ENCODE peak calls at places on chromosomes 11 and 22, in six cellular contexts. R is SJSA1, M is transverse colon, A is OCI-LY7, Z is tibial nerve, H is Panc1. K is an unnamed sample.

GRCh38 chr11:5809122-5809519 is 397 bp downstream of the OR52N2 start:
- DNase-seq in R (no peak), M (no peak), A (no peak), Z (no peak), H (no peak), K (no peak)

GRCh38 chr11:89405629-89406028 is 85.5 kb downstream of the NOX4 start:
- DNase-seq in R (no peak), M (no peak), A (no peak), Z (no peak), H (no peak), K (no peak)

GRCh38 chr11:19595840-19596751 is 116.5 kb upstream of the NAV2 start:
- DNase-seq in R (peak), M (no peak), A (no peak), Z (no peak), H (peak), K (no peak)

GRCh38 chr11:38791346-38791961 is 2193.4 kb upstream of the RAG2 start:
- DNase-seq in R (peak), M (no peak), A (peak), Z (no peak), H (peak), K (peak)

GRCh38 chr11:17273668-17274321 is 2.7 kb upstream of the NUCB2 start:
- DNase-seq in R (no peak), M (no peak), A (peak), Z (no peak), H (no peak), K (no peak)

GRCh38 chr22:41658869-41659268 is 29.8 kb downstream of the SNU13 start:
- DNase-seq in R (no peak), M (no peak), A (no peak), Z (no peak), H (no peak), K (no peak)

GRCh38 chr22:37887610-37888378 is 18.3 kb upstream of the MICALL1 start:
- DNase-seq in R (peak), M (no peak), A (no peak), Z (no peak), H (no peak), K (no peak)

GRCh38 chr11:39220501-39221230 is 2238.8 kb downstream of the LRRC4C start:
- DNase-seq in R (no peak), M (no peak), A (no peak), Z (no peak), H (no peak), K (peak)

GRCh38 chr11:1078191-1078601 is 3.5 kb downstream of the MUC2 start:
- DNase-seq in R (no peak), M (no peak), A (no peak), Z (no peak), H (no peak), K (no peak)

GRCh38 chr11:27039873-27040272 is 742 bp upstream of the BBOX1 start:
- DNase-seq in R (no peak), M (no peak), A (no peak), Z (no peak), H (no peak), K (no peak)

GRCh38 chr11:114685097-114685496 is 6.8 kb downstream of the NXPE2 start:
- DNase-seq in R (no peak), M (no peak), A (no peak), Z (no peak), H (no peak), K (no peak)

GRCh38 chr22:21771631-21771976 is 36.0 kb upstream of the YPEL1 start:
- DNase-seq in R (no peak), M (no peak), A (no peak), Z (no peak), H (no peak), K (no peak)

GRCh38 chr22:19179472-19180048 is 1.0 kb upstream of the SLC25A1 start:
- DNase-seq in R (no peak), M (peak), A (peak), Z (peak), H (peak), K (no peak)

DNA sequence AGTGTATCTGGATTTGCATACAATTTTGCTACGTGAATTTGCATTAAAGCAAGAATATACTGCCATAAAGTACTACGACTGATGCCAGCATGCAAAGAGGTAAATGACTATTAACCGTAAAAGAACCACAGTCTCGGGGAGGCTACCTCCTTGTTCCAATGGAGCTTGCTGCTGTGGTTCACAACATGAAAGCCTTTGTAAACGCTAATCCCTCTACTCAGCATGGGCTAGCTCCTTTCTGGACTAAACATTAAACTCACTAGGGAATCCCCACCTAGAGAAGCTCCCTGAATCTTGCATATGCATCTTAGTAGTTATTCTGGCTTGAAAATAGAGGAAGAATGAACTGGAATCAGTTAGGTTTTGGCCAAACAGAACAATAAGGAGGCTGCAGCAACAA is 60.5 kb upstream of the ARHGAP32 start:
- DNase-seq in R (no peak), M (no peak), A (no peak), Z (no peak), H (no peak), K (no peak)
- H3K4me3 ChIP-seq in R (no peak), M (no peak), A (no peak), Z (no peak), H (no peak), K (no peak)

DNA sequence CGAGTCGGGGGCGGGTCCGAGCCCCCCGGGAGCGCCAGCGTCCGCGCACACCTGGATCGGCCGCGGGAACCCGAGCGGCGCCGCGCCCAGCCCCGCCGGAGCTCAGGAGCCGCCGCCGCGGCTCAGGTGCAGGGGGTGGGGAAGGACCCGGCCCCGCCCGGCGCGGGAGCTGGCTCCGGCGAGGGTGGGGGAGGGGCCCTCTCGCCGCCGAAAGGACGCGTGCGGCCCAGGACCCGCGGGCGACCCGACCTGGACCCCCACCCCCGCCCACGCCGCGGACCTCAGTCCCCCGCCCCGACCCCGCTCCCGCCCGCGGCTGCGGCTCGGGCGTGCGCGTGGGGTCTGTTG is at the start of gene SHANK2:
- DNase-seq in R (no peak), M (peak), A (no peak), Z (no peak), H (no peak), K (no peak)
- H3K27ac ChIP-seq in R (peak), M (peak), A (no peak), Z (no peak), H (no peak), K (no peak)

GRCh38 chr11:118012083-118012669 is 26.0 kb downstream of the IL10RA start:
- DNase-seq in R (no peak), M (peak), A (peak), Z (no peak), H (no peak), K (no peak)
- H3K4me3 ChIP-seq in R (no peak), M (no peak), A (peak), Z (no peak), H (no peak), K (no peak)

GRCh38 chr11:11584446-11584810 is 37.4 kb downstream of the GALNT18 start:
- DNase-seq in R (peak), M (no peak), A (no peak), Z (no peak), H (peak), K (no peak)

GRCh38 chr11:11584937-11585336 is 36.9 kb downstream of the GALNT18 start:
- DNase-seq in R (no peak), M (no peak), A (no peak), Z (no peak), H (no peak), K (no peak)

GRCh38 chr11:11581493-11581880 is 40.3 kb downstream of the GALNT18 start:
- DNase-seq in R (no peak), M (no peak), A (no peak), Z (no peak), H (no peak), K (no peak)

GRCh38 chr11:11582261-11582701 is 39.5 kb downstream of the GALNT18 start:
- DNase-seq in R (peak), M (no peak), A (no peak), Z (no peak), H (no peak), K (no peak)

GRCh38 chr11:11583801-11584445 is 37.9 kb downstream of the GALNT18 start:
- DNase-seq in R (no peak), M (no peak), A (no peak), Z (no peak), H (no peak), K (no peak)
- H3K27ac ChIP-seq in R (peak), M (no peak), A (no peak), Z (no peak), H (peak), K (no peak)

GRCh38 chr11:60952742-60953170 is 780 bp upstream of the SLC15A3 start:
- DNase-seq in R (no peak), M (no peak), A (no peak), Z (no peak), H (no peak), K (no peak)
- H3K4me3 ChIP-seq in R (peak), M (peak), A (peak), Z (peak), H (no peak), K (no peak)

GRCh38 chr11:70744396-70745185 is 346.3 kb downstream of the CTTN start:
- DNase-seq in R (no peak), M (no peak), A (no peak), Z (no peak), H (no peak), K (no peak)

GRCh38 chr11:70746351-70746750 is 348.0 kb downstream of the CTTN start:
- DNase-seq in R (no peak), M (no peak), A (no peak), Z (no peak), H (no peak), K (no peak)

GRCh38 chr11:70745451-70745850 is 347.1 kb downstream of the CTTN start:
- DNase-seq in R (no peak), M (no peak), A (no peak), Z (no peak), H (no peak), K (no peak)

GRCh38 chr11:70747285-70747684 is 349.0 kb downstream of the CTTN start:
- DNase-seq in R (no peak), M (no peak), A (no peak), Z (no peak), H (no peak), K (no peak)

GRCh38 chr11:70745936-70746335 is 347.6 kb downstream of the CTTN start:
- DNase-seq in R (no peak), M (no peak), A (no peak), Z (no peak), H (no peak), K (no peak)
- H3K27ac ChIP-seq in R (no peak), M (no peak), A (no peak), Z (no peak), H (no peak), K (no peak)

GRCh38 chr11:107567739-107568335 is 2.3 kb upstream of the ALKBH8 start:
- DNase-seq in R (no peak), M (no peak), A (peak), Z (no peak), H (no peak), K (no peak)

GRCh38 chr11:107563702-107564101 is 1.8 kb downstream of the ALKBH8 start:
- DNase-seq in R (peak), M (peak), A (peak), Z (no peak), H (peak), K (no peak)

GRCh38 chr11:107565219-107565937 is at the start of gene ALKBH8:
- DNase-seq in R (peak), M (peak), A (peak), Z (peak), H (peak), K (no peak)

GRCh38 chr11:107564877-107565218 is 687 bp downstream of the ALKBH8 start:
- DNase-seq in R (no peak), M (no peak), A (no peak), Z (no peak), H (no peak), K (no peak)

DNA sequence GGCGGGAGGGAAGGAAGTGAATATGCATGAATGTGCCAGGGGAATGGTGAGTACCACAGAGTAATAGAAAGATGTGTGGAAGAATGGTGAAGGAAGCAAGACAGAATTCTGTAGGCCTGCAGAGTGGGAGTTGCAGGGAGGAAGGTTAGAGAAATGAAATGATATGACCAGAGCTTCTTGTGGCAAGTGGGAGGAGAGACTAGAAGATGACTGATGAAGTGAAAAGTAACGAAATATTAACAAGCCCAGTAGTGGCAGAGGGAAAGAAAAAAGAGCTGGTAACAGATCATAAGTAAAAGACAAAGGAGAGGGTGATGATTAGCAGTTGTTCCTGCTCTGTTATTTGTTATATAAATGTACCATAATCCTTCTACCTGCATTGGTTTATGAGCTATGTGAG is 1.0 kb upstream of the ALKBH8 start:
- DNase-seq in R (no peak), M (no peak), A (no peak), Z (no peak), H (no peak), K (no peak)
- H3K4me3 ChIP-seq in R (no peak), M (no peak), A (peak), Z (no peak), H (no peak), K (no peak)

GRCh38 chr11:2297623-2298030 is 4.1 kb downstream of the C11orf21 start:
- DNase-seq in R (no peak), M (no peak), A (no peak), Z (no peak), H (no peak), K (no peak)

GRCh38 chr11:2299773-2300172 is 1.9 kb downstream of the C11orf21 start:
- DNase-seq in R (no peak), M (no peak), A (no peak), Z (no peak), H (no peak), K (no peak)

GRCh38 chr11:2298131-2298794 is 3.5 kb downstream of the C11orf21 start:
- DNase-seq in R (no peak), M (no peak), A (no peak), Z (no peak), H (no peak), K (no peak)

GRCh38 chr11:2300290-2300935 is 1.3 kb downstream of the C11orf21 start:
- DNase-seq in R (no peak), M (no peak), A (no peak), Z (no peak), H (no peak), K (no peak)

GRCh38 chr11:2298795-2299747 is 2.6 kb downstream of the C11orf21 start:
- DNase-seq in R (no peak), M (peak), A (no peak), Z (no peak), H (no peak), K (no peak)
- H3K27ac ChIP-seq in R (no peak), M (no peak), A (no peak), Z (no peak), H (no peak), K (no peak)